ENCODE peak calls at places on chromosomes 16 and 17, in seven cellular contexts. D is suprapubic skin, N is lower lobe of right lung, M is PC-9, G is germinal center, I is B cell, U is hypothalamus. V is an unnamed sample.
A peak's percentile ranks its signal among the peaks of the same experiment; 100 is the strongest.

GRCh38 chr16:19524356-19524865 is 669 bp downstream of the CCP110 start:
- DNase-seq in U (no peak), I (no peak), M (no peak), D (no peak), G (peak; percentile 39), N (no peak), V (peak; percentile 79)

GRCh38 chr17:19706791-19707727 is 9.3 kb downstream of the SLC47A2 start:
- DNase-seq in I (no peak), D (no peak), G (no peak), U (no peak), N (no peak), M (no peak), V (no peak)

GRCh38 chr16:28596840-28597691 is at the start of gene SULT1A2:
- DNase-seq in U (no peak), M (peak; percentile 97), D (no peak), G (no peak), N (peak; percentile 87), I (no peak), V (peak; percentile 54)

GRCh38 chr16:68985268-68985667 is 120.2 kb upstream of the HAS3 start:
- DNase-seq in D (no peak), U (no peak), M (no peak), I (no peak), N (no peak), G (no peak), V (no peak)

GRCh38 chr17:82702161-82702932 is 3.8 kb upstream of the RAB40B start:
- DNase-seq in M (no peak), N (peak; percentile 28), U (no peak), D (no peak), G (no peak), I (no peak), V (no peak)

GRCh38 chr17:731943-732787 is at the start of gene TLCD3A:
- DNase-seq in I (peak; percentile 85), D (no peak), M (peak; percentile 42), N (peak; percentile 83), G (peak; percentile 61), U (no peak), V (peak; percentile 80)

GRCh38 chr17:1511756-1512321 is 4.6 kb downstream of the INPP5K start:
- DNase-seq in M (no peak), G (no peak), D (no peak), N (no peak), I (no peak), U (no peak), V (no peak)

GRCh38 chr16:606656-607307 is 16.9 kb downstream of the RAB40C start:
- DNase-seq in M (no peak), D (no peak), I (no peak), U (no peak), N (no peak), G (no peak), V (peak; percentile 10)

GRCh38 chr17:5770556-5771270 is 186.4 kb upstream of the NLRP1 start:
- DNase-seq in U (no peak), M (no peak), I (no peak), D (no peak), G (no peak), N (no peak), V (peak; percentile 32)

GRCh38 chr17:35313875-35314409 is 59.5 kb downstream of the SLFN11 start:
- DNase-seq in N (no peak), D (no peak), M (no peak), I (peak; percentile 3), U (no peak), G (no peak), V (no peak)

GRCh38 chr17:41959336-41960095 is 7.1 kb upstream of the CNP start:
- DNase-seq in I (no peak), D (no peak), M (peak; percentile 47), G (no peak), N (no peak), U (no peak), V (peak; percentile 80)

GRCh38 chr16:61993076-61993475 is 43.2 kb downstream of the CDH8 start:
- DNase-seq in D (no peak), N (no peak), U (no peak), I (no peak), G (no peak), M (no peak), V (no peak)

GRCh38 chr17:9212376-9213310 is 191.3 kb downstream of the NTN1 start:
- DNase-seq in M (no peak), D (no peak), G (no peak), I (no peak), U (no peak), N (peak; percentile 15), V (no peak)

GRCh38 chr16:48232459-48233040 is 11.6 kb upstream of the LONP2 start:
- DNase-seq in U (no peak), D (no peak), M (no peak), N (no peak), G (no peak), I (no peak), V (peak; percentile 7)

GRCh38 chr16:75282811-75283281 is 31.4 kb upstream of the BCAR1 start:
- DNase-seq in M (peak; percentile 4), N (no peak), U (no peak), I (no peak), D (no peak), G (no peak), V (no peak)

GRCh38 chr17:28196637-28197036 is 122.4 kb upstream of the TMEM97 start:
- DNase-seq in N (no peak), U (no peak), D (no peak), M (no peak), I (no peak), G (no peak), V (no peak)

GRCh38 chr17:82330322-82331239 is 3.0 kb downstream of the SECTM1 start:
- DNase-seq in I (no peak), U (no peak), D (no peak), N (peak; percentile 57), M (no peak), G (no peak), V (peak; percentile 69)

GRCh38 chr17:40694584-40694983 is 9.0 kb downstream of the KRT24 start:
- DNase-seq in D (no peak), U (no peak), N (no peak), G (no peak), M (peak; percentile 97), I (no peak), V (no peak)

GRCh38 chr17:58270476-58271290 is 10.1 kb downstream of the MPO start:
- DNase-seq in U (no peak), N (no peak), G (no peak), M (no peak), I (no peak), D (no peak), V (peak; percentile 52)

GRCh38 chr17:75588546-75589016 is 981 bp downstream of the MYO15B start:
- DNase-seq in M (no peak), I (no peak), U (peak; percentile 57), N (peak; percentile 66), D (no peak), G (peak; percentile 45), V (no peak)

GRCh38 chr16:50797456-50797855 is 55.6 kb downstream of the CYLD start:
- DNase-seq in U (no peak), D (no peak), N (no peak), I (no peak), G (no peak), M (no peak), V (no peak)

GRCh38 chr17:77281904-77282367 is 141.2 kb downstream of the SEC14L1 start:
- DNase-seq in D (no peak), N (peak; percentile 80), M (peak; percentile 59), G (peak; percentile 33), U (no peak), I (no peak), V (no peak)